ENCODE peak calls at places on chromosomes 3 and 15, in five cellular contexts. S, L, A, Y and R are unnamed samples.
A peak's percentile ranks its signal among the peaks of the same experiment; 100 is the strongest.

GRCh38 chr15:56042031-56042430 is 48.6 kb upstream of the NEDD4 start:
- DNase-seq in S (no peak), L (no peak), Y (no peak), A (peak; percentile 21), R (no peak)

GRCh38 chr3:17054301-17054700 is 169.5 kb downstream of the PLCL2 start:
- DNase-seq in L (no peak), A (no peak), Y (no peak), S (no peak), R (no peak)

GRCh38 chr3:13860001-13860400 is 19.9 kb downstream of the WNT7A start:
- DNase-seq in L (no peak), A (peak; percentile 40), Y (no peak), S (no peak), R (no peak)

GRCh38 chr3:97910931-97911351 is 61.3 kb downstream of the RIOX2 start:
- DNase-seq in L (no peak), A (peak; percentile 93), Y (no peak), S (peak; percentile 6), R (no peak)

GRCh38 chr3:10501664-10502052 is 3.7 kb downstream of the ATP2B2 start:
- DNase-seq in L (no peak), Y (no peak), A (no peak), S (no peak), R (no peak)

GRCh38 chr3:124532071-124532470 is 198.2 kb upstream of the UMPS start:
- DNase-seq in A (no peak), L (no peak), Y (no peak), S (no peak), R (no peak)

GRCh38 chr3:185630182-185630622 is 44.1 kb downstream of the SENP2 start:
- DNase-seq in A (no peak), Y (no peak), L (peak; percentile 2), S (no peak), R (no peak)

GRCh38 chr15:75182187-75183131 is 19.2 kb upstream of the C15orf39 start:
- DNase-seq in S (no peak), L (no peak), A (no peak), Y (no peak), R (no peak)

GRCh38 chr3:46693038-46693896 is at the start of gene ALS2CL:
- DNase-seq in S (peak; percentile 74), L (no peak), A (peak; percentile 80), Y (peak; percentile 67), R (no peak)

GRCh38 chr15:48965972-48966371 is 2.3 kb upstream of the SHC4 start:
- DNase-seq in Y (no peak), S (peak; percentile 45), A (peak; percentile 56), L (no peak), R (no peak)

GRCh38 chr15:34927726-34928125 is 41.8 kb downstream of the AQR start:
- DNase-seq in A (no peak), S (no peak), L (no peak), Y (no peak), R (no peak)

GRCh38 chr3:138092023-138092422 is 23.4 kb downstream of the DZIP1L start:
- DNase-seq in Y (no peak), A (no peak), L (no peak), S (no peak), R (no peak)

GRCh38 chr15:85314653-85315052 is 65.8 kb upstream of the AKAP13 start:
- DNase-seq in A (no peak), L (no peak), Y (no peak), S (no peak), R (no peak)

GRCh38 chr3:9725775-9726174 is 5.8 kb upstream of the BRPF1 start:
- DNase-seq in S (no peak), Y (no peak), L (no peak), A (no peak), R (no peak)

GRCh38 chr3:52246728-52247454 is 1.3 kb downstream of the PPM1M start:
- DNase-seq in L (no peak), S (peak; percentile 13), Y (no peak), A (no peak), R (peak; percentile 66)

GRCh38 chr3:45688194-45688881 is 858 bp upstream of the SACM1L start:
- DNase-seq in S (peak; percentile 42), L (peak; percentile 50), A (peak; percentile 84), Y (no peak), R (peak; percentile 25)

GRCh38 chr15:44087578-44088190 is 107.4 kb downstream of the FRMD5 start:
- DNase-seq in L (no peak), S (no peak), A (peak; percentile 15), Y (no peak), R (no peak)

GRCh38 chr15:69525543-69525942 is 72.9 kb downstream of the RPLP1 start:
- DNase-seq in S (no peak), Y (no peak), L (no peak), A (no peak), R (no peak)

GRCh38 chr3:130850044-130850797 is 43.7 kb upstream of the ATP2C1 start:
- DNase-seq in Y (no peak), L (no peak), A (peak; percentile 8), S (peak; percentile 42), R (peak; percentile 99)

GRCh38 chr3:128665362-128666021 is 14.9 kb upstream of the RPN1 start:
- DNase-seq in A (no peak), S (no peak), L (no peak), Y (no peak), R (peak; percentile 37)

GRCh38 chr15:73796266-73796939 is 43.3 kb upstream of the INSYN1 start:
- DNase-seq in A (no peak), Y (no peak), L (no peak), S (no peak), R (no peak)